ENCODE peak calls at places on chromosomes 12 and 14, in six cellular contexts. One of them, this sample, is unnamed.

GRCh38 chr12:52903285-52903854 is 1.5 kb downstream of the KRT8 start:
- DNase-seq in A549: peak
- DNase-seq in AG10803: peak
- DNase-seq in neural crest cell: peak
- DNase-seq in glutamatergic neuron: peak
- DNase-seq in HFF-Myc: no peak
- DNase-seq in this sample: no peak

GRCh38 chr14:38964630-38965029 is 138.4 kb downstream of the SEC23A start:
- DNase-seq in A549: peak
- DNase-seq in AG10803: peak
- DNase-seq in neural crest cell: no peak
- DNase-seq in glutamatergic neuron: no peak
- DNase-seq in HFF-Myc: no peak
- DNase-seq in this sample: no peak

GRCh38 chr12:51687142-51687935 is 96.3 kb downstream of the SCN8A start:
- DNase-seq in A549: no peak
- DNase-seq in AG10803: peak
- DNase-seq in neural crest cell: no peak
- DNase-seq in glutamatergic neuron: no peak
- DNase-seq in HFF-Myc: no peak
- DNase-seq in this sample: no peak

GRCh38 chr12:98372340-98373018 is 142.9 kb upstream of the TMPO start:
- DNase-seq in A549: no peak
- DNase-seq in AG10803: no peak
- DNase-seq in neural crest cell: no peak
- DNase-seq in glutamatergic neuron: no peak
- DNase-seq in HFF-Myc: no peak
- DNase-seq in this sample: no peak

GRCh38 chr12:124683330-124683662 is 115.9 kb upstream of the NCOR2 start:
- DNase-seq in A549: peak
- DNase-seq in AG10803: no peak
- DNase-seq in neural crest cell: no peak
- DNase-seq in glutamatergic neuron: no peak
- DNase-seq in HFF-Myc: no peak
- DNase-seq in this sample: no peak

GRCh38 chr12:91126516-91126915 is 15.2 kb upstream of the LUM start:
- DNase-seq in A549: no peak
- DNase-seq in AG10803: peak
- DNase-seq in neural crest cell: no peak
- DNase-seq in glutamatergic neuron: no peak
- DNase-seq in HFF-Myc: no peak
- DNase-seq in this sample: no peak

GRCh38 chr14:32625211-32625610 is 296.1 kb downstream of the AKAP6 start:
- DNase-seq in A549: no peak
- DNase-seq in AG10803: no peak
- DNase-seq in neural crest cell: no peak
- DNase-seq in glutamatergic neuron: no peak
- DNase-seq in HFF-Myc: no peak
- DNase-seq in this sample: no peak

GRCh38 chr12:65434737-65435136 is 156.3 kb downstream of the MSRB3 start:
- DNase-seq in A549: no peak
- DNase-seq in AG10803: no peak
- DNase-seq in neural crest cell: no peak
- DNase-seq in glutamatergic neuron: no peak
- DNase-seq in HFF-Myc: no peak
- DNase-seq in this sample: no peak

GRCh38 chr12:107103516-107103915 is 10.2 kb upstream of the CRY1 start:
- DNase-seq in A549: no peak
- DNase-seq in AG10803: no peak
- DNase-seq in neural crest cell: no peak
- DNase-seq in glutamatergic neuron: no peak
- DNase-seq in HFF-Myc: no peak
- DNase-seq in this sample: no peak

GRCh38 chr12:52235001-52235760 is 2.1 kb downstream of the KRT7 start:
- DNase-seq in A549: peak
- DNase-seq in AG10803: peak
- DNase-seq in neural crest cell: no peak
- DNase-seq in glutamatergic neuron: no peak
- DNase-seq in HFF-Myc: no peak
- DNase-seq in this sample: peak

GRCh38 chr12:103138538-103138937 is 181.1 kb downstream of the ASCL1 start:
- DNase-seq in A549: no peak
- DNase-seq in AG10803: no peak
- DNase-seq in neural crest cell: no peak
- DNase-seq in glutamatergic neuron: no peak
- DNase-seq in HFF-Myc: no peak
- DNase-seq in this sample: no peak

GRCh38 chr12:84842406-84843013 is 70.1 kb downstream of the SLC6A15 start:
- DNase-seq in A549: peak
- DNase-seq in AG10803: peak
- DNase-seq in neural crest cell: no peak
- DNase-seq in glutamatergic neuron: no peak
- DNase-seq in HFF-Myc: peak
- DNase-seq in this sample: no peak

GRCh38 chr12:52714887-52715281 is 11.6 kb upstream of the KRT77 start:
- DNase-seq in A549: no peak
- DNase-seq in AG10803: no peak
- DNase-seq in neural crest cell: no peak
- DNase-seq in glutamatergic neuron: no peak
- DNase-seq in HFF-Myc: no peak
- DNase-seq in this sample: no peak

GRCh38 chr12:118126119-118126757 is 9.7 kb upstream of the PEBP1 start:
- DNase-seq in A549: no peak
- DNase-seq in AG10803: no peak
- DNase-seq in neural crest cell: no peak
- DNase-seq in glutamatergic neuron: no peak
- DNase-seq in HFF-Myc: no peak
- DNase-seq in this sample: no peak

GRCh38 chr12:5620896-5621295 is 189.0 kb downstream of the NTF3 start:
- DNase-seq in A549: no peak
- DNase-seq in AG10803: no peak
- DNase-seq in neural crest cell: no peak
- DNase-seq in glutamatergic neuron: no peak
- DNase-seq in HFF-Myc: no peak
- DNase-seq in this sample: no peak

GRCh38 chr12:67161322-67161918 is 107.7 kb upstream of the CAND1 start:
- DNase-seq in A549: peak
- DNase-seq in AG10803: peak
- DNase-seq in neural crest cell: peak
- DNase-seq in glutamatergic neuron: peak
- DNase-seq in HFF-Myc: peak
- DNase-seq in this sample: no peak

GRCh38 chr14:88871429-88871828 is 47.0 kb downstream of the TTC8 start:
- DNase-seq in A549: no peak
- DNase-seq in AG10803: no peak
- DNase-seq in neural crest cell: no peak
- DNase-seq in glutamatergic neuron: no peak
- DNase-seq in HFF-Myc: no peak
- DNase-seq in this sample: no peak

GRCh38 chr14:90739318-90740077 is 76.7 kb downstream of the TTC7B start:
- DNase-seq in A549: no peak
- DNase-seq in AG10803: no peak
- DNase-seq in neural crest cell: no peak
- DNase-seq in glutamatergic neuron: no peak
- DNase-seq in HFF-Myc: no peak
- DNase-seq in this sample: no peak

GRCh38 chr12:88650715-88651114 is 70.4 kb upstream of the KITLG start:
- DNase-seq in A549: peak
- DNase-seq in AG10803: peak
- DNase-seq in neural crest cell: no peak
- DNase-seq in glutamatergic neuron: no peak
- DNase-seq in HFF-Myc: no peak
- DNase-seq in this sample: no peak

GRCh38 chr12:94650143-94651056 is at the start of gene TMCC3:
- DNase-seq in A549: no peak
- DNase-seq in AG10803: no peak
- DNase-seq in neural crest cell: peak
- DNase-seq in glutamatergic neuron: peak
- DNase-seq in HFF-Myc: no peak
- DNase-seq in this sample: no peak
- TF ChIP-seq CTCF in A549: peak
- TF ChIP-seq CTCF in AG10803: no peak
- TF ChIP-seq CTCF in neural crest cell: peak
- TF ChIP-seq CTCF in glutamatergic neuron: no peak
- TF ChIP-seq CTCF in HFF-Myc: no peak
- TF ChIP-seq CTCF in this sample: no peak

DNA sequence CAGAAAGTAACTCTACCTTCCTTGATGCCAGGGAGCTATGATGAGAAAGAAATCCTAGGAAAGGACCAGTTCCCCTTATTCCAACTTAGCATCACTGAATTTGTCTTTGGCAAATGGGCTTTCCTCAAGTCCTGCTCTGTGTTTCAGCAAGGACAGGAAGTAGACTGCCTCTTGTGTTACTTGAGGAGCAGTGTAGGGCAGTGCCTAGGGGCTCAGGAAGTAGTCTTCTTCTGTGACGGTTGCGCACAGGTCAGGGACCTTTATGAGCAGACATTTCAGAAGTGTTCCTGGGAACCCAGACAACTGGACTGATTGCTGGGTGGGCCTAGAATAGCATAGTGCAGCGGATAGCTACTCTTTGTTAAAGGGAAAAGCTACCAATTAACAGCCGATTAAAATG is 2.7 kb downstream of the LGALS3 start:
- DNase-seq in A549: peak
- DNase-seq in AG10803: peak
- DNase-seq in neural crest cell: no peak
- DNase-seq in glutamatergic neuron: no peak
- DNase-seq in HFF-Myc: no peak
- DNase-seq in this sample: no peak
- TF ChIP-seq CTCF in A549: no peak
- TF ChIP-seq CTCF in AG10803: peak
- TF ChIP-seq CTCF in neural crest cell: no peak
- TF ChIP-seq CTCF in glutamatergic neuron: no peak
- TF ChIP-seq CTCF in HFF-Myc: no peak
- TF ChIP-seq CTCF in this sample: no peak

DNA sequence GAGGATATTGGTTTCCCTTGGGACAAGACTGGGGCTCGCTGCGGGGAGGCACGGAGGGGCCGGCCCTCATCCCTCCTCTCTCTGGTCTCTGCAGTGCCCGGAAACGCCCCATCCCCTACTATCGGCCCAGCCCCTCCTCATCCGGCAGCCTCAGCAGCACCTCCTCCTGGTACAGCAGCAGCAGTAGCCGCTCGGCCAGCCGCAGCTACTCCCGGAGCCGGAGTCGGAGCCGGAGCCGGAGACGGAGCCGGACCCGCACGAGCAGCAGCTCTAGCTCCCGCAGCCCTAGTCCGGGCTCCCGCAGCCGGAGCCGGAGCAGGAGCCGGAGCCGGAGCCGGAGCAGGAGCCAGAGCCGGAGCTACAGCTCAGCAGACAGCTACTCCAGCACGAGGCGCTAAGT is 22.3 kb upstream of the HSPB8 start:
- DNase-seq in A549: peak
- DNase-seq in AG10803: no peak
- DNase-seq in neural crest cell: no peak
- DNase-seq in glutamatergic neuron: peak
- DNase-seq in HFF-Myc: no peak
- DNase-seq in this sample: no peak
- TF ChIP-seq CTCF in A549: no peak
- TF ChIP-seq CTCF in AG10803: no peak
- TF ChIP-seq CTCF in neural crest cell: no peak
- TF ChIP-seq CTCF in glutamatergic neuron: no peak
- TF ChIP-seq CTCF in HFF-Myc: no peak
- TF ChIP-seq CTCF in this sample: no peak

GRCh38 chr14:70714055-70714550 is 72.4 kb downstream of the TTC9 start:
- DNase-seq in A549: peak
- DNase-seq in AG10803: peak
- DNase-seq in neural crest cell: peak
- DNase-seq in glutamatergic neuron: no peak
- DNase-seq in HFF-Myc: peak
- DNase-seq in this sample: peak
- TF ChIP-seq CTCF in A549: peak
- TF ChIP-seq CTCF in AG10803: peak
- TF ChIP-seq CTCF in neural crest cell: peak
- TF ChIP-seq CTCF in glutamatergic neuron: peak
- TF ChIP-seq CTCF in HFF-Myc: peak
- TF ChIP-seq CTCF in this sample: no peak

GRCh38 chr14:103281496-103282231 is 52.4 kb upstream of the EIF5 start:
- DNase-seq in A549: peak
- DNase-seq in AG10803: peak
- DNase-seq in neural crest cell: peak
- DNase-seq in glutamatergic neuron: peak
- DNase-seq in HFF-Myc: no peak
- DNase-seq in this sample: no peak
- TF ChIP-seq CTCF in A549: peak
- TF ChIP-seq CTCF in AG10803: peak
- TF ChIP-seq CTCF in neural crest cell: peak
- TF ChIP-seq CTCF in glutamatergic neuron: no peak
- TF ChIP-seq CTCF in HFF-Myc: peak
- TF ChIP-seq CTCF in this sample: no peak

This sample was measured in omental fat pad.